ENCODE peak calls at places on chromosomes 12 and 14, in nine cellular contexts. D is A549, J is pancreas, C is IMR-90, M is MM.1S, A is tibial artery, B is cardiac muscle cell, I is psoas muscle, L is stomach. K is an unnamed sample. For H3K4me1, the result is how much of the 10 kb centered on the place peaks cover.

GRCh38 chr12:46187023-46187422 is 81.8 kb downstream of the SLC38A1 start:
- DNase-seq in D (no peak), M (no peak), C (peak), J (no peak), B (no peak), L (no peak), I (no peak), A (no peak), K (peak)

GRCh38 chr12:93825926-93826599 is 148.9 kb downstream of the CRADD start:
- DNase-seq in D (no peak), M (no peak), A (no peak), L (no peak), I (no peak), J (no peak), C (no peak), B (no peak), K (no peak)

GRCh38 chr14:99677231-99677891 is 6.7 kb upstream of the CYP46A1 start:
- DNase-seq in M (no peak), A (no peak), L (no peak), I (no peak), C (no peak), J (no peak), D (no peak), B (no peak), K (no peak)

GRCh38 chr14:102509744-102510615 is at the start of gene ANKRD9:
- DNase-seq in C (peak), A (peak), J (peak), L (peak), B (peak), I (peak), M (peak), D (peak), K (peak)

GRCh38 chr14:91911474-91912032 is 35.9 kb downstream of the FBLN5 start:
- DNase-seq in L (peak), B (peak), I (no peak), J (peak), A (no peak), M (peak), D (peak), C (peak), K (no peak)

GRCh38 chr14:69298131-69299071 is 38.4 kb downstream of the GALNT16 start:
- DNase-seq in A (no peak), C (no peak), M (no peak), J (no peak), I (no peak), L (no peak), D (no peak), B (peak), K (no peak)

GRCh38 chr12:86683568-86683991 is 427.4 kb upstream of the MGAT4C start:
- DNase-seq in I (no peak), B (no peak), A (no peak), J (no peak), L (no peak), C (peak), D (no peak), M (no peak), K (no peak)

GRCh38 chr14:95519699-95520098 is 3.2 kb upstream of the SYNE3 start:
- DNase-seq in J (no peak), D (no peak), B (no peak), C (peak), L (peak), A (peak), M (no peak), I (peak), K (peak)

GRCh38 chr14:35335388-35336092 is 43.4 kb downstream of the PSMA6 start:
- DNase-seq in B (peak), C (no peak), J (peak), I (peak), D (peak), M (no peak), A (peak), L (peak), K (peak)
- H3K4me1 ChIP-seq in B (under half), C (under half), J (under half), I (under half), D (half or more), M (under half), A (under half), L (half or more), K (half or more)

DNA sequence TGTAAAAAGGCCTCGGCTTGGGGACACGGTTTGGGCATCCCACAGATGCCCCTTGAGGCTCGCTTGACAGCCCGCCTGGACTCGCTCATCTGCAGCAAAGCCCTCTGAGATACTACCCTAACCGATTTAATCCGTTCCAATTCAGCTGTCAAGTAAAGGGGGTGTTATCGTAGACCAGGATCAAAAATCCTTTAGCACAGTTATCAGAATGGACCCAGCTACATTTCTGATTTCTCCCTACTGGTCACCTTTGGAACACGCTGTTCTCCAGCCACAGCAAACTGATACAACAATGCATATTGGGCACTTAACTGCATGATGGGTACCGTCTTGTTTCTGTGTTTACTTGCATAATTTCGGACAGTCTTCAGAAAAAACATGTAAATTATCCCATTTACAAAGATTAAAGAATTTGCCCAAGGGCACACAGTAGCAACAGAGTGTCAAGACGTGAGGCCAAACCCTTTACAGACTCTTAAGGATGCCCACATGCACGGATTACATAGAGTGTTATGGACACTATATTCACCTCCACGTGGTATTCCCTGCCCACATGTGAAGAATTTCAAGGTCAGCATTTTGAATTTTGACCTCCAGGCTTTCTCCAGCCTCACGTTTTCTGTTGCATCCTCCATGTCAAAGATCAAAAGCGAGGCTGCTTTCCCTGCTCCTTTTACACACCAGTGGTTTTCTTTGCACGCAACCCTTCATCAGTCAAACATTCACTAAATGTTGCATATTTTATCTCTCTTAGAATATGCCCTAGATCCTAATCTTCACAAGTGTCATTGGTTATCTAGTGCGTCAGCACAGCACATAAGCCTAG is 3.2 kb upstream of the DUSP6 start:
- DNase-seq in B (no peak), I (no peak), A (no peak), L (no peak), D (peak), M (no peak), C (no peak), J (no peak), K (no peak)
- H3K4me3 ChIP-seq in B (peak), I (peak), A (peak), L (peak), D (peak), M (peak), C (peak), J (peak), K (no peak)

DNA sequence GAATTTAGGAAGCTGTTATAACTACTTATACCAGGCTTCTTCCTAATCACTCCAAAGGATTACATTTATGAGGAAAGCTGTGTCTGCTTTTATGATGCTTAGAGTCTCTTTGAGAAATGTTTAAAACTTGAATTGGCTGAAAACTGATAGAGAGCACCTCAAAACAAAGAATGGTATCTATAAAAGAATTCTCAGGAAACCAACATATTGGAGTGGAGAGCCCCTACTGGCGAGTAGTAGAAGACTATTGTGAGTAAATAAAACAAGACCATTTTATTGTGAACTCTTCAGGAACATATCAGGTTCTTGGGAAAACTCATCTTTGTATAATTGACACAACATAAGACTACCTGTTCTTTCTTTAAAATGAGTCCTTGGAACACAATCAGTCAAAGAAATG is 578.6 kb downstream of the RERGL start:
- DNase-seq in I (no peak), D (peak), J (no peak), L (no peak), A (no peak), C (no peak), B (no peak), M (no peak), K (no peak)
- TF ChIP-seq CTCF in I (no peak), D (peak), J (no peak), L (no peak), A (no peak), C (no peak), B (no peak), M (peak), K (no peak)

GRCh38 chr12:31316964-31317363 is 9.0 kb downstream of the SINHCAF start:
- DNase-seq in D (no peak), A (no peak), I (no peak), L (no peak), M (no peak), B (no peak), C (no peak), J (no peak), K (no peak)
- H3K4me1 ChIP-seq in D (half or more), A (under half), I (under half), L (under half), M (under half), B (half or more), C (under half), J (under half), K (under half)

DNA sequence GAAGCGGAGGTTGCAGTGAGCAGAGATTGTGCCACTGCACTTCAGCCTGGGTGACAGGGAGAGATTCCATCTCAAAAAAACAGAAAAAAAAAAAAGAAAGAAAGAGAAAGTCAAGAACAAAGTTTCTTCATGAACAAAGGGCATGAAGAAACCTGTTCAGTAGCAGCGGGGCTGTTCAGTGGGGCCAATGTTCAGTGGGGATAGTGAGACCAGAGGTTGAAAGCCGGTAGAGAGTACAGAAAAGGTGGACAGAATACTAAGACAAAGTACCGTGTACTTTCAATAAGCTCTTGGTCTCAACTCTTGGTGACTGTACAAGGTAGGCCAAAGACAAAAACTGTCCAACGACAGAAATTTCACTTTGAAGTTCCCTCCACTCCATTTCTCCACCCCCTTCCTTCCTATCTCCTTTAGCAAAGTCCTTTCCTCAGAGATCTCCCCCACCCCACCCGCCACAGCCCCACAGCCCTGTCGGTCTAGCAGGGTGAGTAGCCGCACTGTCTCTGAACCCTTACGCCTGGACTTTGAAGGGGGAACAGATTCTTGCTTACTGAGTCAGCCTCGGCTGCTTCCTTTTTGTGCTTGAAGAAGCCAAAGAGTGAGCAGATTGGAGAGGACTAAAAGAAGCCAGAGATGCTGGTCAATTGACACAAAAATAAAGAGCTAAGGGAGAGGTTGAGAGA is 44.3 kb upstream of the FOS start:
- DNase-seq in I (peak), C (peak), M (no peak), B (no peak), J (no peak), D (no peak), A (peak), L (no peak), K (no peak)
- H3K4me3 ChIP-seq in I (no peak), C (no peak), M (no peak), B (no peak), J (no peak), D (no peak), A (no peak), L (no peak), K (no peak)

GRCh38 chr12:48786591-48787544 is 2.0 kb downstream of the ADCY6 start:
- DNase-seq in A (no peak), M (no peak), B (peak), D (no peak), J (no peak), C (no peak), L (no peak), I (no peak), K (no peak)

GRCh38 chr12:48789858-48790326 is 1.0 kb upstream of the ADCY6 start:
- DNase-seq in J (no peak), C (no peak), M (no peak), L (no peak), B (no peak), I (no peak), D (no peak), A (no peak), K (no peak)

GRCh38 chr12:48787791-48788521 is 933 bp downstream of the ADCY6 start:
- DNase-seq in J (no peak), D (no peak), I (no peak), L (no peak), B (no peak), A (no peak), C (no peak), M (no peak), K (no peak)

GRCh38 chr12:48788522-48788851 is 402 bp downstream of the ADCY6 start:
- DNase-seq in D (no peak), A (no peak), M (no peak), J (no peak), B (no peak), L (no peak), I (no peak), C (no peak), K (no peak)

GRCh38 chr12:48788852-48789775 is at the start of gene ADCY6:
- DNase-seq in I (peak), B (peak), J (peak), L (peak), C (peak), D (peak), M (peak), A (peak), K (peak)
- TF ChIP-seq CTCF in I (no peak), B (no peak), J (no peak), L (no peak), C (no peak), D (no peak), M (no peak), A (no peak), K (no peak)

GRCh38 chr12:29229937-29230336 is 80.9 kb downstream of the FAR2 start:
- DNase-seq in L (no peak), B (no peak), I (no peak), D (no peak), J (no peak), A (no peak), M (no peak), C (no peak), K (no peak)

GRCh38 chr12:29234552-29234951 is 85.5 kb downstream of the FAR2 start:
- DNase-seq in B (no peak), J (no peak), M (no peak), C (no peak), A (no peak), L (no peak), D (no peak), I (no peak), K (no peak)

GRCh38 chr12:29234965-29235364 is 85.9 kb downstream of the FAR2 start:
- DNase-seq in I (no peak), D (no peak), L (no peak), M (no peak), A (no peak), B (no peak), C (peak), J (no peak), K (no peak)

GRCh38 chr12:29230800-29231560 is 81.9 kb downstream of the FAR2 start:
- DNase-seq in B (no peak), I (no peak), D (no peak), L (no peak), M (no peak), C (no peak), A (no peak), J (no peak), K (no peak)

GRCh38 chr12:29232086-29232485 is 83.0 kb downstream of the FAR2 start:
- DNase-seq in I (no peak), A (no peak), C (no peak), M (no peak), D (no peak), J (no peak), B (no peak), L (no peak), K (no peak)
- H3K4me1 ChIP-seq in I (under half), A (under half), C (under half), M (under half), D (under half), J (under half), B (under half), L (under half), K (under half)

GRCh38 chr12:121805800-121806555 is 2.2 kb downstream of the SETD1B start:
- DNase-seq in L (no peak), B (peak), I (peak), D (no peak), M (no peak), J (peak), C (no peak), A (no peak), K (peak)
- H3K4me3 ChIP-seq in L (peak), B (peak), I (peak), D (peak), M (peak), J (peak), C (peak), A (peak), K (no peak)

DNA sequence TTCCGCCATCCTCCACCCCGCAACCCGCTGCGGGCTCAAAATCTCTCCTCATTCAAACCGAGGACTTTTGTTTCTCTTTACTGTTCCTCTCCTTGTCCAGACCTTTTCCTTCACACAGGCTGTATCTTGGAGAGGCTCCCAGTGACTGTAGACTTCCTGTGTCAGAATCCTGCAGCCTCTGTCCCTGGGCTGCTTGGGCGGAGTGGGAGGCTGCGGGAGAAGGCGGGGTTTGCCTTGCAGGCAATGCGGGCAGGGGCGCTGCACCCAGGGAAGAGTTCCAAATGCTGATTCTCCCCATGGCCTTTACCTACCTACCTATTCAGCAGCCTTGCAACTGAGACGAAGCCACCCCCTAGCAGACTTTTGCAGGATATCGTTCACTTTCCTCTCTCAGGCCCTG is 79.1 kb upstream of the KCNA1 start:
- DNase-seq in B (no peak), A (no peak), M (no peak), D (no peak), C (no peak), J (no peak), L (no peak), I (no peak), K (no peak)
- TF ChIP-seq CTCF in B (no peak), A (no peak), M (no peak), D (no peak), C (no peak), J (no peak), L (no peak), I (no peak), K (no peak)

DNA sequence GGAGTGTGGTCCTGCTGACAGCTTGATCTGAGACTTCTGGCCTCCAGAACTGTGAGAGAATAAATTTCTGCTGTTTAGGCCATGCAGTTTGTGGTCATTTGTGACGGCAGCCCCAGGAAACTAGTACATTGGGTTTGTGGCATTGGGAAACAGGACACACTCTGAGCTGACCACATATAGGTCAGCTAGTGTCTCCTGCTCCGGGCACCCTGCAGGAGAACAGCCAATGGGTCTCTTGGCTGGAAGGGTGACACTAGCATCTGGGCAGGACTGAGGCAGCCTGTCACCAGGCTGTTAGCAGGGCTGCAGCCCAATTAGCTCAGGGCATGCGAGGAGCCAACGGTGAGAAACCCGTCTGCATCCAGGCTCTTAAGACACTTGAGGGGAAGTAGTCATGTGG is 83.2 kb downstream of the PITPNM2 start:
- DNase-seq in A (no peak), L (no peak), C (no peak), D (no peak), M (no peak), B (no peak), J (no peak), I (peak), K (no peak)
- H3K4me1 ChIP-seq in A (under half), L (half or more), C (under half), D (under half), M (under half), B (half or more), J (under half), I (half or more), K (under half)

K was measured in mucosa of descending colon.